ENCODE peak calls at places on chromosome 3, in ten cellular contexts. E, Z, L, A, R, Q, G, F, D and P are unnamed samples.

GRCh38 chr3:145015243-145015642 is 1043.6 kb downstream of the DIPK2A start:
- DNase-seq in E (no peak), L (no peak), A (no peak), G (no peak), F (no peak), Z (no peak), Q (peak), D (peak), R (peak), P (no peak)

GRCh38 chr3:185502987-185503386 is 4.2 kb upstream of the TMEM41A start:
- DNase-seq in Q (no peak), D (no peak), R (no peak), A (no peak), F (no peak), E (no peak), G (no peak), Z (no peak), L (no peak), P (no peak)

GRCh38 chr3:156617781-156618180 is 56.6 kb upstream of the TIPARP start:
- DNase-seq in Q (no peak), A (no peak), F (no peak), G (no peak), E (no peak), L (no peak), R (no peak), Z (no peak), D (no peak), P (no peak)

GRCh38 chr3:188051801-188052228 is 102.1 kb upstream of the LPP start:
- DNase-seq in F (no peak), G (no peak), D (peak), E (no peak), L (no peak), R (no peak), Q (no peak), Z (no peak), A (no peak), P (peak)

GRCh38 chr3:38111201-38111600 is 25.7 kb downstream of the ACAA1 start:
- DNase-seq in L (no peak), Z (no peak), F (no peak), A (no peak), D (no peak), Q (no peak), E (no peak), R (no peak), G (no peak), P (no peak)

GRCh38 chr3:194769020-194769643 is 83.4 kb downstream of the FAM43A start:
- DNase-seq in L (peak), E (peak), G (peak), Q (peak), D (peak), R (peak), A (peak), Z (peak), F (peak), P (peak)

GRCh38 chr3:171230857-171231256 is 204.3 kb upstream of the SLC2A2 start:
- DNase-seq in F (no peak), Z (no peak), D (peak), Q (no peak), R (peak), G (no peak), A (no peak), E (no peak), L (no peak), P (no peak)

GRCh38 chr3:136787226-136787793 is 31.6 kb upstream of the SLC35G2 start:
- DNase-seq in L (no peak), G (peak), F (peak), A (peak), E (no peak), R (peak), Z (no peak), D (peak), Q (peak), P (peak)

GRCh38 chr3:106183762-106184391 is 315.1 kb upstream of the CBLB start:
- DNase-seq in G (no peak), R (peak), Z (no peak), E (no peak), D (peak), F (no peak), A (no peak), Q (peak), L (no peak), P (peak)

GRCh38 chr3:56874269-56874668 is 72.5 kb upstream of the ARHGEF3 start:
- DNase-seq in D (no peak), E (no peak), Z (no peak), G (no peak), R (no peak), F (no peak), Q (peak), A (no peak), L (no peak), P (no peak)

GRCh38 chr3:52831500-52832301 is 1.2 kb upstream of the ITIH4 start:
- DNase-seq in A (no peak), R (peak), Z (no peak), G (no peak), Q (peak), L (peak), F (peak), D (peak), E (no peak), P (peak)

GRCh38 chr3:194944526-194944925 is 258.8 kb downstream of the FAM43A start:
- DNase-seq in A (no peak), D (no peak), E (no peak), Z (no peak), F (no peak), G (no peak), R (no peak), L (no peak), Q (no peak), P (no peak)

GRCh38 chr3:175432338-175433025 is 573.3 kb downstream of the NAALADL2 start:
- DNase-seq in Z (no peak), A (no peak), F (no peak), E (no peak), R (peak), Q (peak), L (no peak), G (no peak), D (peak), P (no peak)

GRCh38 chr3:32392530-32393302 is 1.1 kb downstream of the CMTM7 start:
- DNase-seq in D (peak), A (no peak), R (peak), G (no peak), Z (no peak), L (peak), E (no peak), Q (peak), F (peak), P (peak)

GRCh38 chr3:50519471-50520089 is 16.1 kb upstream of the CACNA2D2 start:
- DNase-seq in Z (peak), Q (peak), G (peak), R (peak), D (peak), A (peak), E (peak), F (peak), L (peak), P (peak)

GRCh38 chr3:119703900-119704531 is 1.2 kb downstream of the CFAP91 start:
- DNase-seq in Z (no peak), Q (peak), L (no peak), G (no peak), A (no peak), D (no peak), F (peak), R (no peak), E (no peak), P (no peak)

GRCh38 chr3:47083786-47084185 is 80.1 kb downstream of the SETD2 start:
- DNase-seq in L (no peak), A (no peak), F (no peak), R (no peak), G (no peak), D (no peak), E (no peak), Z (no peak), Q (peak), P (no peak)